ENCODE peak calls at places on chromosomes 7 and 10, in five cellular contexts. Q is endothelial cell, S is left lung, B is coronary artery, K is fibroblast of pulmonary artery. L is an unnamed sample.

GRCh38 chr10:95246582-95247051 is 44.2 kb downstream of the PDLIM1 start:
- DNase-seq in Q (peak; percentile 81), S (no peak), B (no peak), K (peak; percentile 90), L (peak; percentile 78)

GRCh38 chr10:63467833-63468232 is 2.1 kb upstream of the JMJD1C start:
- DNase-seq in Q (no peak), S (no peak), B (no peak), K (no peak), L (no peak)

GRCh38 chr10:124197301-124198148 is 104.1 kb upstream of the CHST15 start:
- DNase-seq in Q (no peak), S (no peak), B (peak; percentile 81), K (no peak), L (no peak)

GRCh38 chr7:130970696-130971095 is 236.7 kb upstream of the KLF14 start:
- DNase-seq in Q (no peak), S (no peak), B (no peak), K (peak; percentile 56), L (no peak)

GRCh38 chr10:132113206-132113605 is 47.5 kb downstream of the JAKMIP3 start:
- DNase-seq in Q (no peak), S (no peak), B (no peak), K (no peak), L (no peak)

GRCh38 chr10:94358480-94358879 is 4.3 kb downstream of the NOC3L start:
- DNase-seq in Q (no peak), S (no peak), B (no peak), K (peak; percentile 85), L (peak; percentile 79)

GRCh38 chr10:35635576-35635975 is 6.5 kb downstream of the FZD8 start:
- DNase-seq in Q (peak; percentile 60), S (no peak), B (no peak), K (peak; percentile 81), L (peak; percentile 79)

GRCh38 chr10:62724465-62724864 is 80.1 kb upstream of the ADO start:
- DNase-seq in Q (no peak), S (peak; percentile 55), B (no peak), K (no peak), L (no peak)

GRCh38 chr7:150903627-150904026 is 51.3 kb downstream of the AOC1 start:
- DNase-seq in Q (no peak), S (peak; percentile 86), B (no peak), K (peak; percentile 4), L (peak; percentile 79)

GRCh38 chr7:144796919-144797318 is 38.9 kb downstream of the TPK1 start:
- DNase-seq in Q (no peak), S (no peak), B (no peak), K (no peak), L (no peak)

GRCh38 chr7:44378744-44379143 is 53.4 kb upstream of the CAMK2B start:
- DNase-seq in Q (no peak), S (no peak), B (no peak), K (peak; percentile 93), L (peak; percentile 54)

GRCh38 chr10:113214331-113214730 is 264.3 kb downstream of the TCF7L2 start:
- DNase-seq in Q (no peak), S (no peak), B (no peak), K (no peak), L (no peak)

DNA sequence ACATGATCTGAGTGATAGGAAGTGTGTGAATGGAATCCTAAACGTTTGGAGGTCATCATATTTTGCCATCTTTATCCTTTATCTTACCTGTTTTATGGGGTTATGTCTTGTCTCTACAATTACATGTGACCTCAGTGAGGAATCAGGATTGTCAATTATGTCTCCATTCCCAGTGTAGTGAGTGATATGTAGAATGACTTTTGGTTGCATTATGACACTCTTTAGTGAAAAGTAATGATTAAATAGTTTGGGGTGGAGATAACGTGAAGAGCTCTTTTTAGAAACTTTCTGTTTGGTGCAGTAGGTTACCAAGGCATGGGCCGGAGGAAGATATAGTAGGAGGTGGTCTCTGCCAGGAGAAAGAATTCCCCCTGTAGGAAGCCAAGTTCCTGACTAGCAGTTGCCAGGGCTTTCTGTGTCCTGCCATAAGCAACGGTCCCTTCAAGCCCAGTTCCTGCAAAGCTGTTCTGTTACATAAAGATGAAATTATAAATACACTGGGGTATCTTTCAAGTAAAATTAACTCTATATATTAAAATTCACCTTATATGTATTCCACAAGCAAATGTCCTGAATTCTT is 228.2 kb downstream of the NSUN6 start:
- DNase-seq in Q (no peak), S (no peak), B (no peak), K (no peak), L (no peak)
- TF ChIP-seq CTCF in Q (no peak), S (no peak), B (no peak), K (no peak), L (no peak)

DNA sequence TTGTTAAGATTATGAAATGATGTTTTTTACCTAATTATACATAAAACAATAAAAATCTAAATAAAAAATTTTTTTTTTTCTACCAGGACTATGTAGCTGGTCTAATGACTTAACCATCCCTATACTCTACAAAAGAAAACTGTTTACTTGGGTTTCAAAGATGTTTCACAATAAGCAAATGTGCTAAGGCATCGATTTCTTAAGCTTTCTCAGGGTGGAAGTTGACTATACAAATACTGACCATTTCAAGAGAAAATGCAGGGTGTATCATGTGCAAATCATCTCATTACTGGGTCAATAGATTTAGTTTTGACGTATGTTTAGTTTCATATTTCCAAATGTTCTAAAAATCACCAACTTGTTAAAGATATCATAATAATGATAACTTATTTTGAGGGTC is 7.6 kb downstream of the NRP1 start:
- DNase-seq in Q (no peak), S (no peak), B (no peak), K (no peak), L (no peak)
- TF ChIP-seq CTCF in Q (no peak), S (no peak), B (no peak), K (no peak), L (no peak)

GRCh38 chr7:2649991-2650390 is 18.2 kb downstream of the TTYH3 start:
- DNase-seq in Q (no peak), S (no peak), B (no peak), K (no peak), L (no peak)

GRCh38 chr7:2651847-2652735 is 20.3 kb downstream of the TTYH3 start:
- DNase-seq in Q (no peak), S (peak; percentile 78), B (no peak), K (no peak), L (no peak)

GRCh38 chr7:2650451-2650850 is 18.7 kb downstream of the TTYH3 start:
- DNase-seq in Q (no peak), S (no peak), B (no peak), K (no peak), L (no peak)

GRCh38 chr7:2652736-2653060 is 20.9 kb downstream of the TTYH3 start:
- DNase-seq in Q (no peak), S (no peak), B (no peak), K (no peak), L (no peak)

GRCh38 chr7:2651336-2651735 is 19.6 kb downstream of the TTYH3 start:
- DNase-seq in Q (no peak), S (no peak), B (no peak), K (no peak), L (no peak)
- TF ChIP-seq CTCF in Q (peak; percentile 22), S (no peak), B (no peak), K (no peak), L (no peak)

DNA sequence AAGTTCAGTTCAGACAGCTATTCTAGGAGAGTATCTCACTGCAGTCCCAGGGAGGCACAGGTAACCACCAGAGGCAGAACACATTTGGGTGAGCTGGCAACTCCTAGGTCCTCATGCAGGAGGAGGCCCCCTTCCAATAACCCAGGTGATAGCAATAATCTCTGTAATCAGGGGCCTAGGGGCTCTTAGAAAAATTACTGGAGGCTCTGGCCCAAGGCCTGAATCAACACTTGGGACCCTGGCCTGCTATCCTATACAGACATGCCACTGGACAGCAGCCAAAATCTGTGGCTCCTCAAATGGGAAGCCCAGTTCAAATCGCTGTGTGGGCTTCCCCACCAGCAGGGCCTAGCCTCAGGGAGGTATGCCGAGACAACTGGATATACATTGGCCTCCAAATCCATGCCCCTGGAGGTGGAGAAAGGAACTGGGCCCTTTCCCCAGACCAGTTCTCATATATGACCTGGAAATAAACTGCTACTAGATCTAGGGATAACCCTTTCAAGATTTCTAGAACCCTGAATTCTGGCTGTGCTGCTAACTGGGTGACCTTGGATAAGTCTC is 1.6 kb downstream of the AVPI1 start:
- DNase-seq in Q (peak; percentile 27), S (no peak), B (no peak), K (peak; percentile 36), L (peak; percentile 72)
- TF ChIP-seq CTCF in Q (peak; percentile 61), S (no peak), B (peak; percentile 15), K (peak; percentile 42), L (peak; percentile 35)

GRCh38 chr10:73771722-73772279 is 10.0 kb upstream of the CHCHD1 start:
- DNase-seq in Q (peak; percentile 91), S (peak; percentile 96), B (no peak), K (peak; percentile 82), L (no peak)
- TF ChIP-seq CTCF in Q (no peak), S (no peak), B (no peak), K (no peak), L (no peak)

DNA sequence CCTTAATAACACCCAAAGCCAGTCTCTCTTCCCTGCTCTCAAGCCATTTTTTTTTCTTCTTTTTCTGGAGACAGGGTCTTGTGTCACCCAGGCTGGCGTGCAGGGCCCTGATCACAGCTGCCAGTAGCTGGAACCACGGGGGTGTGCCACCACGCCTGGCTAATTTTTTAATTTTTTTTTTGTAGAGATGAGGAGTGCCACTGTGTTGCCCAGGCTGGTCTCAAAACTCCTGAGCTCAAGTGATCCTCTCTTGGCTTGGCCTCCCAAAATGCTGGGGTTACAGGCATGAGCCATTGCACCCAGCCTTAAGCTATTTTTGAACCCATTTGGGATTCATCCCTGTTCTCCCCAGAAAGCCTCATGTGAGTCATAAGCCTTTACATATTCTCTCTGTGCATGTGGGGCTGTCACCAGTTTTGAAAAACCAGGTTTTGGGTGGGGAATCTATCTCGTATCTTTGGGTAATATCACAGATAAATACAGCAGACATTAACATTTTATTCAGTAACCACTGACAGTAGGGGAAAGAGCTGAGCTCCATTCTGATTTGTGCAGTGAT is 15.5 kb downstream of the ZNF487 start:
- DNase-seq in Q (no peak), S (no peak), B (no peak), K (no peak), L (peak; percentile 30)
- TF ChIP-seq CTCF in Q (no peak), S (no peak), B (no peak), K (no peak), L (no peak)

DNA sequence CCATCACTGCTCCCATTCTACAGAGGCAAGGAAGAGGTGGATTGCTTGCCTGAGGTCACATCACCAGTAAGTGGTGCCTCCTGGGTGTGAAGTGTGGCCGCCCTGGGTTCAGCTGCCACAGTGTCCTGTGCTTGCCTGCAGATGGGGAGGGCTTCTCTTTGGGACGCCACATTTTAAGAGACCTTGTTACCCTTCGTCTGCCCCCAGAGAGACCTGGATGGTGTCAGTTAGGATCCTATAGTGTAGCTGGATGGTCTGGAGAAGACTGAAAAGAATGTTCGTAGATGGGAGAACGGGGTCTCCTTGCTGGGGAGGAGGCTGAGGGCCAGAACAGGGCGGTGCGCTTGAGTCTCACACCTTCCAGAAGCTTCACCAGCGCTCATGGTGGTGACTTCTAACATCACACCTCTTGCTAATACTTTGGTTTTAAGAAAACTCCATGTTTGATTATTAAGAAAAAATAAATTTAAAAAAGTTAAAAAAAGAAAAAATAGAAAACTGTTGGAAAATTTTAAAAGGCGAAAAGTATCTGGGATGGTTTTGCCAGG is 2.3 kb downstream of the DOCK1 start:
- DNase-seq in Q (no peak), S (no peak), B (no peak), K (no peak), L (no peak)
- TF ChIP-seq CTCF in Q (peak; percentile 14), S (no peak), B (no peak), K (no peak), L (no peak)

L was measured in MCF 10A.